ENCODE peak calls at places on chromosomes 7 and 10, in five cellular contexts. J is AG08395, K is D341Med, M is GM23338, F is NCI-H1092 treated with DMSO at 0.1 percent for 48 hours. N is an unnamed sample.
A peak's percentile ranks its signal among the peaks of the same experiment; 100 is the strongest.

GRCh38 chr7:109890622-109891021 is 1200.3 kb upstream of the LRRN3 start:
- DNase-seq in J (no peak), K (no peak), M (no peak), F (no peak), N (no peak)

GRCh38 chr7:1263391-1263951 is 30.8 kb downstream of the UNCX start:
- DNase-seq in J (no peak), K (no peak), M (no peak), F (no peak), N (no peak)

GRCh38 chr10:63491558-63492316 is 26.0 kb upstream of the JMJD1C start:
- DNase-seq in J (peak; percentile 65), K (no peak), M (peak; percentile 24), F (no peak), N (no peak)

GRCh38 chr10:102114861-102115618 is 5.1 kb downstream of the LDB1 start:
- DNase-seq in J (peak; percentile 84), K (peak; percentile 75), M (peak; percentile 97), F (peak; percentile 60), N (peak; percentile 91)

GRCh38 chr7:114264029-114264428 is 150.6 kb upstream of the FOXP2 start:
- DNase-seq in J (no peak), K (no peak), M (no peak), F (no peak), N (no peak)

GRCh38 chr7:121797283-121798037 is 75.5 kb upstream of the PTPRZ1 start:
- DNase-seq in J (no peak), K (no peak), M (peak; percentile 56), F (no peak), N (no peak)

GRCh38 chr10:94310369-94310768 is 52.4 kb downstream of the NOC3L start:
- DNase-seq in J (no peak), K (no peak), M (no peak), F (no peak), N (no peak)

GRCh38 chr10:93300518-93300917 is 181.6 kb downstream of the MYOF start:
- DNase-seq in J (no peak), K (no peak), M (no peak), F (no peak), N (no peak)

GRCh38 chr7:141585592-141586510 is 34.6 kb downstream of the AGK start:
- DNase-seq in J (peak; percentile 86), K (no peak), M (no peak), F (no peak), N (no peak)

GRCh38 chr7:138663741-138664710 is 37.1 kb downstream of the SVOPL start:
- DNase-seq in J (peak; percentile 19), K (peak; percentile 51), M (peak; percentile 78), F (peak; percentile 65), N (peak; percentile 37)

GRCh38 chr7:153382591-153383225 is 623.2 kb downstream of the ACTR3B start:
- DNase-seq in J (no peak), K (no peak), M (no peak), F (no peak), N (no peak)

N was measured in WERI-Rb-1.